ENCODE peak calls at places on chromosome 1, in nine cellular contexts. L, C, X, P, J, Q, M, D and V are unnamed samples.

GRCh38 chr1:159600894-159601293 is 13.3 kb downstream of the APCS start:
- DNase-seq in L (no peak), C (no peak), X (no peak), P (no peak), J (no peak), Q (no peak), M (peak; percentile 43), D (no peak), V (no peak)

GRCh38 chr1:233972951-233973635 is 68.6 kb downstream of the SLC35F3 start:
- DNase-seq in L (no peak), C (no peak), X (no peak), P (no peak), J (peak; percentile 18), Q (no peak), M (peak; percentile 87), D (no peak), V (no peak)

GRCh38 chr1:218459878-218460277 is 114.7 kb downstream of the TGFB2 start:
- DNase-seq in L (peak; percentile 95), C (peak; percentile 64), X (peak; percentile 17), P (no peak), J (peak; percentile 26), Q (no peak), M (peak; percentile 94), D (no peak), V (peak; percentile 45)

GRCh38 chr1:217140041-217140901 is 417.0 kb upstream of the ESRRG start:
- DNase-seq in L (no peak), C (no peak), X (no peak), P (no peak), J (no peak), Q (no peak), M (peak; percentile 43), D (no peak), V (no peak)

GRCh38 chr1:177174921-177175634 is 4.3 kb downstream of the BRINP2 start:
- DNase-seq in L (no peak), C (no peak), X (no peak), P (no peak), J (peak; percentile 16), Q (no peak), M (no peak), D (no peak), V (no peak)

GRCh38 chr1:193538690-193539089 is 352.3 kb upstream of the B3GALT2 start:
- DNase-seq in L (no peak), C (no peak), X (no peak), P (no peak), J (no peak), Q (no peak), M (no peak), D (no peak), V (no peak)

GRCh38 chr1:5990913-5991783 is 1.1 kb downstream of the NPHP4 start:
- DNase-seq in L (no peak), C (peak; percentile 58), X (peak; percentile 40), P (peak; percentile 20), J (peak; percentile 51), Q (peak; percentile 76), M (peak; percentile 26), D (peak; percentile 16), V (peak; percentile 46)

GRCh38 chr1:212827831-212828278 is 19.6 kb downstream of the SPATA45 start:
- DNase-seq in L (no peak), C (no peak), X (no peak), P (no peak), J (no peak), Q (no peak), M (no peak), D (no peak), V (peak; percentile 90)